ENCODE peak calls at places on chromosomes 6 and 20, in five cellular contexts. Y, F, T, C and K are unnamed samples.

GRCh38 chr20:36572701-36573102 is 695 bp upstream of the TGIF2 start:
- DNase-seq in Y (peak; percentile 55), F (peak; percentile 70), T (no peak), C (peak; percentile 39), K (no peak)

GRCh38 chr6:87908978-87909802 is 138.5 kb upstream of the SPACA1 start:
- DNase-seq in Y (no peak), F (no peak), T (no peak), C (no peak), K (no peak)

GRCh38 chr20:5181955-5182354 is 55.1 kb downstream of the CDS2 start:
- DNase-seq in Y (peak; percentile 63), F (no peak), T (no peak), C (no peak), K (no peak)

GRCh38 chr6:21740719-21741118 is 147.2 kb downstream of the SOX4 start:
- DNase-seq in Y (no peak), F (no peak), T (no peak), C (no peak), K (no peak)

GRCh38 chr6:147448212-147448611 is 60.3 kb upstream of the SAMD5 start:
- DNase-seq in Y (no peak), F (no peak), T (no peak), C (peak; percentile 6), K (peak; percentile 50)

GRCh38 chr6:140269766-140270165 is 895.3 kb upstream of the CITED2 start:
- DNase-seq in Y (no peak), F (no peak), T (no peak), C (no peak), K (no peak)

GRCh38 chr6:42339991-42340401 is 111.7 kb downstream of the TRERF1 start:
- DNase-seq in Y (peak; percentile 29), F (peak; percentile 58), T (no peak), C (no peak), K (no peak)

GRCh38 chr20:1334761-1335160 is 5.8 kb upstream of the SDCBP2 start:
- DNase-seq in Y (no peak), F (no peak), T (no peak), C (no peak), K (peak; percentile 24)

GRCh38 chr6:70375166-70375565 is 38.1 kb upstream of the FAM135A start:
- DNase-seq in Y (peak; percentile 75), F (no peak), T (no peak), C (no peak), K (no peak)

GRCh38 chr20:58019850-58020625 is 208.4 kb downstream of the ANKRD60 start:
- DNase-seq in Y (no peak), F (no peak), T (no peak), C (no peak), K (peak; percentile 39)

GRCh38 chr6:132797975-132798819 is at the start of gene SLC18B1:
- DNase-seq in Y (peak; percentile 54), F (peak; percentile 47), T (peak; percentile 78), C (peak; percentile 51), K (peak; percentile 92)

GRCh38 chr6:82908661-82909060 is 157.0 kb downstream of the UBE3D start:
- DNase-seq in Y (no peak), F (no peak), T (no peak), C (no peak), K (no peak)

GRCh38 chr6:89763550-89763949 is 56.0 kb downstream of the MDN1 start:
- DNase-seq in Y (no peak), F (no peak), T (no peak), C (no peak), K (no peak)

GRCh38 chr20:35601021-35601973 is 14.3 kb upstream of the SPAG4 start:
- DNase-seq in Y (peak; percentile 73), F (peak; percentile 68), T (peak; percentile 89), C (peak; percentile 62), K (peak; percentile 94)

GRCh38 chr6:12608874-12609273 is 107.7 kb upstream of the PHACTR1 start:
- DNase-seq in Y (no peak), F (no peak), T (no peak), C (no peak), K (no peak)

GRCh38 chr6:19836799-19837510 is at the start of gene ID4:
- DNase-seq in Y (peak; percentile 91), F (no peak), T (peak; percentile 91), C (peak; percentile 96), K (no peak)

GRCh38 chr20:51945881-51946280 is 143.6 kb upstream of the SALL4 start:
- DNase-seq in Y (no peak), F (no peak), T (no peak), C (no peak), K (no peak)

GRCh38 chr6:166958926-166959861 is 2.8 kb upstream of the RNASET2 start:
- DNase-seq in Y (peak; percentile 10), F (no peak), T (no peak), C (no peak), K (peak; percentile 87)

GRCh38 chr20:53023717-53024116 is 51.6 kb downstream of the TSHZ2 start:
- DNase-seq in Y (no peak), F (no peak), T (no peak), C (no peak), K (no peak)

GRCh38 chr20:37329481-37330165 is 16.3 kb upstream of the SRC start:
- DNase-seq in Y (no peak), F (no peak), T (no peak), C (no peak), K (no peak)

GRCh38 chr6:42960243-42961019 is at the start of gene GNMT:
- DNase-seq in Y (peak; percentile 25), F (peak; percentile 44), T (peak; percentile 76), C (peak; percentile 42), K (peak; percentile 89)

GRCh38 chr6:169029861-169030260 is 223.8 kb downstream of the THBS2 start:
- DNase-seq in Y (no peak), F (no peak), T (no peak), C (no peak), K (no peak)

GRCh38 chr6:106293113-106293512 is 32.4 kb downstream of the ATG5 start:
- DNase-seq in Y (no peak), F (no peak), T (no peak), C (no peak), K (no peak)